ENCODE peak calls at places on chromosomes 13 and 19, in five cellular contexts. Z, K, I, A and X are unnamed samples. For H3K4me1, the result is how much of the 10 kb centered on the place peaks cover.

GRCh38 chr13:97255515-97255999 is 33.4 kb downstream of the MBNL2 start:
- DNase-seq in Z (no peak), A (no peak), I (no peak), K (no peak), X (no peak)

GRCh38 chr19:2027361-2027760 is 11.8 kb upstream of the BTBD2 start:
- DNase-seq in I (no peak), Z (no peak), K (no peak), A (no peak), X (peak)

GRCh38 chr19:2132731-2133490 is 18.5 kb downstream of the AP3D1 start:
- DNase-seq in K (no peak), A (no peak), Z (peak), I (no peak), X (no peak)

GRCh38 chr13:77565635-77566034 is 30.1 kb downstream of the SCEL start:
- DNase-seq in A (no peak), K (no peak), Z (no peak), I (no peak), X (no peak)

GRCh38 chr19:55005684-55006488 is 32.2 kb downstream of the GP6 start:
- DNase-seq in A (no peak), Z (no peak), I (no peak), K (peak), X (no peak)

GRCh38 chr13:31207630-31208549 is 8.1 kb downstream of the B3GLCT start:
- DNase-seq in K (no peak), I (no peak), Z (no peak), A (peak), X (peak)

GRCh38 chr19:14073232-14073924 is 792 bp downstream of the MISP3 start:
- DNase-seq in A (peak), I (peak), K (peak), Z (peak), X (peak)

GRCh38 chr19:13430790-13431582 is 75.3 kb downstream of the CACNA1A start:
- DNase-seq in I (peak), Z (no peak), K (peak), A (peak), X (peak)

GRCh38 chr19:48569814-48570213 is 17.8 kb downstream of the SULT2B1 start:
- DNase-seq in A (no peak), K (no peak), I (no peak), Z (no peak), X (peak)

GRCh38 chr19:32104465-32105235 is 240.8 kb upstream of the ZNF507 start:
- DNase-seq in K (no peak), Z (no peak), A (no peak), I (no peak), X (no peak)

GRCh38 chr13:107234315-107234714 is 666.4 kb upstream of the ARGLU1 start:
- DNase-seq in Z (no peak), I (no peak), K (no peak), A (no peak), X (no peak)

GRCh38 chr13:114078501-114079451 is 53.6 kb downstream of the RASA3 start:
- DNase-seq in Z (peak), A (no peak), K (peak), I (peak), X (peak)

GRCh38 chr19:1360818-1361461 is 22.8 kb upstream of the NDUFS7 start:
- DNase-seq in K (no peak), A (peak), I (peak), Z (peak), X (peak)

GRCh38 chr19:53991224-53992113 is at the start of gene CACNG6:
- DNase-seq in A (no peak), K (no peak), Z (no peak), I (no peak), X (peak)

GRCh38 chr19:42629191-42629590 is 34.5 kb upstream of the CEACAM8 start:
- DNase-seq in A (no peak), K (no peak), I (no peak), Z (no peak), X (no peak)

GRCh38 chr13:101487046-101487830 is 34.8 kb downstream of the ITGBL1 start:
- DNase-seq in Z (no peak), K (no peak), I (no peak), A (no peak), X (no peak)

GRCh38 chr13:20431687-20432384 is 93.8 kb downstream of the CRYL1 start:
- DNase-seq in Z (no peak), I (no peak), K (no peak), A (no peak), X (peak)

GRCh38 chr13:106348032-106348431 is 187.4 kb downstream of the EFNB2 start:
- DNase-seq in A (no peak), K (no peak), I (no peak), Z (no peak), X (peak)

GRCh38 chr13:23322353-23323336 is 110.9 kb downstream of the SACS start:
- DNase-seq in A (no peak), K (no peak), I (no peak), Z (no peak), X (no peak)

GRCh38 chr19:45767410-45767880 is 1.6 kb downstream of the SIX5 start:
- DNase-seq in K (no peak), A (peak), I (peak), Z (peak), X (peak)

GRCh38 chr13:43110036-43110435 is 86.7 kb downstream of the DNAJC15 start:
- DNase-seq in Z (no peak), A (no peak), K (no peak), I (no peak), X (no peak)

GRCh38 chr19:40465025-40465780 is at the start of gene BLVRB:
- DNase-seq in A (no peak), K (peak), I (no peak), Z (peak), X (peak)

GRCh38 chr19:38684078-38684861 is 36.8 kb downstream of the ACTN4 start:
- DNase-seq in K (peak), I (peak), A (no peak), Z (peak), X (peak)

DNA sequence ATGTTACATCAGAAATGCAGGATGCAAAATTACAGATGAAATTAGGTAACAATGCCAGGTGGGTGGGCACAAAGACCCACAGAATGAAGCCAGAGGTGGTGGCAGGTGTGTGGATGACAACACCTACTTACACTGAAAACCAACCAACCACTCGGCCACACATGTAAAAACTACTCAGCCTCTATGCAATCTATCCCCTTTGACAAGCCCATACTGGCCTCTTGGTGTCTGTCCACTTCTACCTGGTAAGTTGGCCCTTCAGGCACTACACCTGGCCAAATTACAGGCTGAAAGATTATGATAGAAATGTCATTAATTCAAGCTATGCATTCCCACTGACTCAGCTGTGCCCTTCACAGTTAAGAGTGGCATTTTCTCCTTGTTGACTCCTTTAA is 50.0 kb downstream of the BRD4 start:
- DNase-seq in K (no peak), I (no peak), A (no peak), Z (no peak), X (no peak)
- H3K4me1 ChIP-seq in K (half or more), I (under half), A (half or more), Z (under half), X (half or more)

GRCh38 chr13:28412981-28413380 is 81.9 kb downstream of the FLT1 start:
- DNase-seq in Z (no peak), K (no peak), A (peak), I (no peak), X (no peak)

GRCh38 chr13:28411859-28412353 is 83.0 kb downstream of the FLT1 start:
- DNase-seq in A (no peak), Z (no peak), I (no peak), K (no peak), X (no peak)

GRCh38 chr13:28409648-28410047 is 85.3 kb downstream of the FLT1 start:
- DNase-seq in A (no peak), I (no peak), Z (no peak), K (no peak), X (no peak)

GRCh38 chr13:28408235-28408848 is 86.6 kb downstream of the FLT1 start:
- DNase-seq in Z (peak), K (no peak), A (peak), I (no peak), X (no peak)

GRCh38 chr13:28410096-28410495 is 84.8 kb downstream of the FLT1 start:
- DNase-seq in I (no peak), Z (no peak), K (no peak), A (no peak), X (no peak)
- H3K4me1 ChIP-seq in I (under half), Z (under half), K (under half), A (under half), X (under half)

GRCh38 chr13:74131206-74131605 is 3.0 kb downstream of the KLF12 start:
- DNase-seq in A (peak), K (no peak), I (no peak), Z (no peak), X (no peak)

GRCh38 chr13:74134226-74134776 is at the start of gene KLF12:
- DNase-seq in K (peak), A (peak), I (peak), Z (peak), X (peak)

GRCh38 chr13:74133657-74134201 is 475 bp downstream of the KLF12 start:
- DNase-seq in I (peak), A (peak), K (peak), Z (peak), X (peak)

GRCh38 chr13:74132152-74132767 is 1.9 kb downstream of the KLF12 start:
- DNase-seq in K (peak), A (no peak), I (no peak), Z (no peak), X (peak)

DNA sequence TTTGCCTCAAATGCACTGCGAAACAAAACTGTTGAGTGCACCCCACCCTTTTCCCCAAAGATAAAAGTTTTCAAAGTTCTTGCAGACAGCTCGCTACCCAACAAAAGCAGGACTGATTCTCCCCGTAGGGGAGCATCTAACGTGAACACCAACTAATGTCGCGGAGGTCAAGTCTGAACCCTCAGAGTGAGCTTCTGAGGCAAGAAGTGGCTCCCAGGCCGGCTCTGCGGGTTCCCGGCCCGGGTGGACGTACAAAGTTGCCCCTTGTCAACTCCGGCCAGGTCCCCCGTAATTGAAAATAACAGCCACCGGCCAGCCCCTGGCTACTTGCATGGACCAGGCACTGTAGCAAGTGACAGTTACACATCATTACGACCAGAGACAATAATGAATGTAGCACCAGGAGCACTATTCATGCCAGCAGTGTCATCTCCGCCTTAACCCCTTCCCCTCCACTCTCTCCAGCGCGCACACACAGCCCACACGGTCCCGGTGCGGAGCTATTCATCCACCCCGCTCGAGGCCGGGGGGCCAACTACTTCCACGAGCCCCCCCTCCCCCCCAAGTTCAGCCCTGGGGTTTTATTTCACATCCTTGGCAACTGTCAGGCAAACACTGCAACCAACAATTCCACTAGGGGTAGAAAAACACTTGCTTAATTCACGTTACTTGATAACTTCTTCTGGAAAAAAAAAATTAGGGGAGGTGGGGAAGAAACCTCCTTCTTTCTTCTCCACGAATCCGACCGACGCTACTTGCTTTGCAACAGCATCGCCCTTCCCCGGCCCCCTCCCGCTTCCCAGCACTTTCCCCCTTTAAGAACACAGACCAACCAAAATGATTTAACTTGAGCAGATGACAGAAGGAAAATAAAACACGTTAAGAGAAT is 1.2 kb downstream of the KLF12 start:
- DNase-seq in I (peak), K (peak), A (peak), Z (peak), X (peak)
- H3K4me1 ChIP-seq in I (under half), K (under half), A (under half), Z (under half), X (under half)

GRCh38 chr13:98509271-98510155 is 67.4 kb downstream of the STK24 start:
- DNase-seq in K (peak), Z (peak), I (no peak), A (peak), X (peak)

GRCh38 chr13:98508280-98509074 is 68.4 kb downstream of the STK24 start:
- DNase-seq in A (no peak), I (no peak), K (no peak), Z (no peak), X (no peak)

GRCh38 chr13:98512774-98513327 is 64.1 kb downstream of the STK24 start:
- DNase-seq in K (no peak), Z (no peak), I (no peak), A (no peak), X (no peak)

GRCh38 chr13:98511435-98511834 is 65.5 kb downstream of the STK24 start:
- DNase-seq in I (no peak), A (no peak), Z (no peak), K (no peak), X (no peak)

DNA sequence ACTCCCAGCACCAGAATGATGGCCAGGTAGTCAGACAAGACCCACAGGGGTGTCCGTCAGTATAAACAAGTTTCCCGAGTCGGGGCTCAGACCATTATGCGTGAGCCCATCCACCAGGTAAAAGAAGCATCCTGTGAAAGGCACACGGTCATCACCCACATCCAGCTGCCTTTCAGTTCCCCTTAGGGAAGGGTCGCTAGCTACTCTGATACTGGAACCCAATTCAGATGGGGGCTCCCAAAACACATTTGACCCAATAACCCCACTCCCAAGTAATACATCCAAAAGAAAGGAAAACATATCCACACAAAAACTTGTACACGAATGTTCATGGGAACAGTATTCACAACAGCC is 66.8 kb downstream of the STK24 start:
- DNase-seq in K (no peak), A (no peak), Z (no peak), I (no peak), X (no peak)
- H3K4me1 ChIP-seq in K (under half), A (under half), Z (under half), I (under half), X (under half)

GRCh38 chr13:41764558-41764957 is 196.4 kb downstream of the VWA8 start:
- DNase-seq in Z (no peak), I (no peak), A (no peak), K (no peak), X (no peak)
- H3K4me1 ChIP-seq in Z (under half), I (under half), A (under half), K (under half), X (under half)

GRCh38 chr13:110405597-110406450 is 98.7 kb downstream of the COL4A2 start:
- DNase-seq in I (peak), Z (no peak), K (no peak), A (no peak), X (peak)

GRCh38 chr13:110403721-110404120 is 96.6 kb downstream of the COL4A2 start:
- DNase-seq in I (no peak), A (no peak), Z (no peak), K (no peak), X (no peak)

GRCh38 chr13:110403315-110403714 is 96.2 kb downstream of the COL4A2 start:
- DNase-seq in I (no peak), Z (no peak), A (no peak), K (no peak), X (peak)

GRCh38 chr13:110402301-110403069 is 95.4 kb downstream of the COL4A2 start:
- DNase-seq in A (peak), I (peak), Z (peak), K (no peak), X (no peak)

DNA sequence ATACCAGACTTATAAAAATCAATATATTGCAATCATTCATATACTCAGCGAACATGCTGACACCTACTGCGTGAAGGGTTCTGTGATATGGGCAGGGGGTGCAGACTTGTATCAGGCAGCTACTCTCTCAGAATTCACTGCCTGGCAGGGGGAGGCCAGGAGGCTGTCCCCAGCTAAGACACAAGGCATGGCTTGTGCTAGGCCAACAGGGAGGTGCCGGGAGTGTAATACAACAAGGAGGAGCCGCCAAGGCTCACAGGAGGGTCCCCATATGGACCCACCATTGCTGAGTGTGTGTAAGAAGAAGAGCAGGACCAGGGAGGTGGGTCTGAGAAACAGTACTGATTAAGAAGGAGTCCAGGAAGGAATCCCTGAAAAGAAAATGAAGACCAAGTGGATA is 97.2 kb downstream of the COL4A2 start:
- DNase-seq in K (no peak), I (no peak), Z (peak), A (no peak), X (no peak)
- H3K4me1 ChIP-seq in K (under half), I (under half), Z (under half), A (under half), X (half or more)

GRCh38 chr19:6532244-6532999 is 1.6 kb downstream of the TNFSF9 start:
- DNase-seq in A (no peak), Z (no peak), K (peak), I (no peak), X (peak)

GRCh38 chr19:6531956-6532243 is 1.1 kb downstream of the TNFSF9 start:
- DNase-seq in Z (no peak), A (no peak), I (no peak), K (no peak), X (peak)

GRCh38 chr19:6529937-6530384 is 865 bp upstream of the TNFSF9 start:
- DNase-seq in K (no peak), Z (no peak), I (no peak), A (no peak), X (no peak)

GRCh38 chr19:6530385-6531162 is at the start of gene TNFSF9:
- DNase-seq in K (peak), I (peak), Z (peak), A (peak), X (peak)

DNA sequence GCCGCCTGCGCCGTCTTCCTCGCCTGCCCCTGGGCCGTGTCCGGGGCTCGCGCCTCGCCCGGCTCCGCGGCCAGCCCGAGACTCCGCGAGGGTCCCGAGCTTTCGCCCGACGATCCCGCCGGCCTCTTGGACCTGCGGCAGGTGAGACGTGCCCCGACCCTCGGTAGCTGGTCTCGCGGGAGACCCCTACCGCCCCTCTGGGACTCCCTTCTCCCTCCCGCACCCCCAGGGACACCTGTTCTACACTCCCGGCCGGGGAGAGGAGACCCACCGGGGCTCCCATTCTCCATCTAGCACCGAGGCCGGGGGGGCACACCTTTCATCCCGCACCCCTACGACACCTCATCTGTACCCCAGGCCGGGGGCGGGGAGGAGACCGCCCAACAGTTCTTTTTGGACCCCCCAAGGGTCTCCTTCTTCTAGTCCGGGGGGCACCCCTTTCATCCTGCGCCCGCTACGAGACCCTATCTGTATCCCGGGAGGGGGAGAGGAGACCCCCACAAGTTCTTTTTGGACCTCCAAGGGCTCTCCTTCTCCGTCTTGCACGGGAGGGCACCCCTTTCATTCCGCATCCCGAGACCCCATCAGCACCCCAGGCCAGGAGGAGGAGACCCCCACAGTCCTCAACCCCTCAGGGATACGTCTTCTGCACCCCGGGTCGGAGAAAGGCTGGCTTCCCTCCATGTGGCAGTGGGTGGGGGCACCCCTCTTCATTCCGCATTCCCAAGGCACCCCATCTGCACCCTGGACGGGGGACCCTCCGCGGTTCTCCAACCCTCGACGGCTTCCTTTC is 533 bp downstream of the TNFSF9 start:
- DNase-seq in Z (no peak), K (no peak), A (no peak), I (no peak), X (peak)
- H3K4me1 ChIP-seq in Z (under half), K (under half), A (under half), I (under half), X (under half)